ENCODE peak calls at places on chromosomes 2 and 18, in seven cellular contexts. One of them, this sample, is unnamed.

GRCh38 chr2:181454990-181455520 is 2.1 kb upstream of the ITGA4 start:
- DNase-seq in HFFc6: no peak
- DNase-seq in A549: no peak
- DNase-seq in progenitor cell of endocrine pancreas: no peak
- DNase-seq in astrocyte: no peak
- DNase-seq in cardiac fibroblast: no peak
- DNase-seq in fibroblast of the aortic adventitia: no peak
- DNase-seq in this sample: no peak

GRCh38 chr2:3024401-3024935 is 353.1 kb downstream of the EIPR1 start:
- DNase-seq in HFFc6: no peak
- DNase-seq in A549: no peak
- DNase-seq in progenitor cell of endocrine pancreas: no peak
- DNase-seq in astrocyte: no peak
- DNase-seq in cardiac fibroblast: no peak
- DNase-seq in fibroblast of the aortic adventitia: no peak
- DNase-seq in this sample: no peak

GRCh38 chr2:113981404-113982134 is 91.7 kb downstream of the ACTR3 start:
- DNase-seq in HFFc6: no peak
- DNase-seq in A549: no peak
- DNase-seq in progenitor cell of endocrine pancreas: no peak
- DNase-seq in astrocyte: peak
- DNase-seq in cardiac fibroblast: peak
- DNase-seq in fibroblast of the aortic adventitia: peak
- DNase-seq in this sample: no peak

GRCh38 chr2:62663443-62663842 is 42.1 kb upstream of the EHBP1 start:
- DNase-seq in HFFc6: peak
- DNase-seq in A549: no peak
- DNase-seq in progenitor cell of endocrine pancreas: no peak
- DNase-seq in astrocyte: peak
- DNase-seq in cardiac fibroblast: peak
- DNase-seq in fibroblast of the aortic adventitia: peak
- DNase-seq in this sample: no peak

GRCh38 chr2:27451095-27451494 is 8.9 kb downstream of the KRTCAP3 start:
- DNase-seq in HFFc6: no peak
- DNase-seq in A549: no peak
- DNase-seq in progenitor cell of endocrine pancreas: no peak
- DNase-seq in astrocyte: no peak
- DNase-seq in cardiac fibroblast: no peak
- DNase-seq in fibroblast of the aortic adventitia: no peak
- DNase-seq in this sample: no peak

GRCh38 chr18:24426398-24427294 is at the start of gene IMPACT:
- DNase-seq in HFFc6: peak
- DNase-seq in A549: peak
- DNase-seq in progenitor cell of endocrine pancreas: peak
- DNase-seq in astrocyte: peak
- DNase-seq in cardiac fibroblast: peak
- DNase-seq in fibroblast of the aortic adventitia: peak
- DNase-seq in this sample: peak

GRCh38 chr2:2147024-2147900 is 183.8 kb downstream of the MYT1L start:
- DNase-seq in HFFc6: no peak
- DNase-seq in A549: no peak
- DNase-seq in progenitor cell of endocrine pancreas: no peak
- DNase-seq in astrocyte: no peak
- DNase-seq in cardiac fibroblast: no peak
- DNase-seq in fibroblast of the aortic adventitia: no peak
- DNase-seq in this sample: no peak

GRCh38 chr2:152419944-152420813 is 85.2 kb downstream of the FMNL2 start:
- DNase-seq in HFFc6: no peak
- DNase-seq in A549: no peak
- DNase-seq in progenitor cell of endocrine pancreas: no peak
- DNase-seq in astrocyte: no peak
- DNase-seq in cardiac fibroblast: no peak
- DNase-seq in fibroblast of the aortic adventitia: no peak
- DNase-seq in this sample: no peak

GRCh38 chr18:57890266-57890665 is 87.2 kb upstream of the ATP8B1 start:
- DNase-seq in HFFc6: no peak
- DNase-seq in A549: no peak
- DNase-seq in progenitor cell of endocrine pancreas: no peak
- DNase-seq in astrocyte: no peak
- DNase-seq in cardiac fibroblast: no peak
- DNase-seq in fibroblast of the aortic adventitia: no peak
- DNase-seq in this sample: no peak

GRCh38 chr2:197889041-197889440 is 84.6 kb downstream of the PLCL1 start:
- DNase-seq in HFFc6: peak
- DNase-seq in A549: no peak
- DNase-seq in progenitor cell of endocrine pancreas: no peak
- DNase-seq in astrocyte: peak
- DNase-seq in cardiac fibroblast: peak
- DNase-seq in fibroblast of the aortic adventitia: peak
- DNase-seq in this sample: no peak

GRCh38 chr2:144470334-144470733 is 49.6 kb downstream of the ZEB2 start:
- DNase-seq in HFFc6: no peak
- DNase-seq in A549: no peak
- DNase-seq in progenitor cell of endocrine pancreas: no peak
- DNase-seq in astrocyte: no peak
- DNase-seq in cardiac fibroblast: peak
- DNase-seq in fibroblast of the aortic adventitia: no peak
- DNase-seq in this sample: no peak

GRCh38 chr2:118371500-118371899 is 283.2 kb downstream of the INSIG2 start:
- DNase-seq in HFFc6: peak
- DNase-seq in A549: peak
- DNase-seq in progenitor cell of endocrine pancreas: peak
- DNase-seq in astrocyte: peak
- DNase-seq in cardiac fibroblast: peak
- DNase-seq in fibroblast of the aortic adventitia: peak
- DNase-seq in this sample: no peak

GRCh38 chr2:69086466-69086865 is 73.5 kb downstream of the ANTXR1 start:
- DNase-seq in HFFc6: no peak
- DNase-seq in A549: no peak
- DNase-seq in progenitor cell of endocrine pancreas: no peak
- DNase-seq in astrocyte: peak
- DNase-seq in cardiac fibroblast: no peak
- DNase-seq in fibroblast of the aortic adventitia: no peak
- DNase-seq in this sample: no peak

GRCh38 chr18:21167641-21168372 is 56.2 kb upstream of the ROCK1 start:
- DNase-seq in HFFc6: no peak
- DNase-seq in A549: no peak
- DNase-seq in progenitor cell of endocrine pancreas: peak
- DNase-seq in astrocyte: peak
- DNase-seq in cardiac fibroblast: peak
- DNase-seq in fibroblast of the aortic adventitia: no peak
- DNase-seq in this sample: no peak

GRCh38 chr2:85737481-85737880 is 16.3 kb upstream of the ATOH8 start:
- DNase-seq in HFFc6: peak
- DNase-seq in A549: no peak
- DNase-seq in progenitor cell of endocrine pancreas: no peak
- DNase-seq in astrocyte: peak
- DNase-seq in cardiac fibroblast: peak
- DNase-seq in fibroblast of the aortic adventitia: peak
- DNase-seq in this sample: no peak

GRCh38 chr2:182717451-182718215 is 1.6 kb downstream of the DNAJC10 start:
- DNase-seq in HFFc6: no peak
- DNase-seq in A549: no peak
- DNase-seq in progenitor cell of endocrine pancreas: no peak
- DNase-seq in astrocyte: no peak
- DNase-seq in cardiac fibroblast: no peak
- DNase-seq in fibroblast of the aortic adventitia: peak
- DNase-seq in this sample: no peak

GRCh38 chr2:58886009-58886408 is 644.9 kb upstream of the FANCL start:
- DNase-seq in HFFc6: no peak
- DNase-seq in A549: no peak
- DNase-seq in progenitor cell of endocrine pancreas: no peak
- DNase-seq in astrocyte: no peak
- DNase-seq in cardiac fibroblast: no peak
- DNase-seq in fibroblast of the aortic adventitia: no peak
- DNase-seq in this sample: no peak

GRCh38 chr2:118875298-118875697 is 27.9 kb upstream of the EN1 start:
- DNase-seq in HFFc6: no peak
- DNase-seq in A549: no peak
- DNase-seq in progenitor cell of endocrine pancreas: no peak
- DNase-seq in astrocyte: no peak
- DNase-seq in cardiac fibroblast: no peak
- DNase-seq in fibroblast of the aortic adventitia: no peak
- DNase-seq in this sample: no peak

GRCh38 chr2:237429761-237430160 is 15.8 kb upstream of the COL6A3 start:
- DNase-seq in HFFc6: no peak
- DNase-seq in A549: no peak
- DNase-seq in progenitor cell of endocrine pancreas: no peak
- DNase-seq in astrocyte: no peak
- DNase-seq in cardiac fibroblast: peak
- DNase-seq in fibroblast of the aortic adventitia: no peak
- DNase-seq in this sample: no peak

GRCh38 chr2:16653083-16653375 is 12.6 kb downstream of the CYRIA start:
- DNase-seq in HFFc6: no peak
- DNase-seq in A549: no peak
- DNase-seq in progenitor cell of endocrine pancreas: no peak
- DNase-seq in astrocyte: no peak
- DNase-seq in cardiac fibroblast: no peak
- DNase-seq in fibroblast of the aortic adventitia: no peak
- DNase-seq in this sample: no peak

GRCh38 chr18:79572093-79572780 is 107.4 kb upstream of the CTDP1 start:
- DNase-seq in HFFc6: no peak
- DNase-seq in A549: no peak
- DNase-seq in progenitor cell of endocrine pancreas: no peak
- DNase-seq in astrocyte: no peak
- DNase-seq in cardiac fibroblast: no peak
- DNase-seq in fibroblast of the aortic adventitia: no peak
- DNase-seq in this sample: peak

GRCh38 chr2:60351802-60352201 is 201.7 kb downstream of the BCL11A start:
- DNase-seq in HFFc6: no peak
- DNase-seq in A549: no peak
- DNase-seq in progenitor cell of endocrine pancreas: no peak
- DNase-seq in astrocyte: no peak
- DNase-seq in cardiac fibroblast: no peak
- DNase-seq in fibroblast of the aortic adventitia: no peak
- DNase-seq in this sample: no peak

GRCh38 chr18:5903386-5903785 is 8.1 kb upstream of the TMEM200C start:
- DNase-seq in HFFc6: no peak
- DNase-seq in A549: no peak
- DNase-seq in progenitor cell of endocrine pancreas: no peak
- DNase-seq in astrocyte: no peak
- DNase-seq in cardiac fibroblast: no peak
- DNase-seq in fibroblast of the aortic adventitia: no peak
- DNase-seq in this sample: no peak

DNA sequence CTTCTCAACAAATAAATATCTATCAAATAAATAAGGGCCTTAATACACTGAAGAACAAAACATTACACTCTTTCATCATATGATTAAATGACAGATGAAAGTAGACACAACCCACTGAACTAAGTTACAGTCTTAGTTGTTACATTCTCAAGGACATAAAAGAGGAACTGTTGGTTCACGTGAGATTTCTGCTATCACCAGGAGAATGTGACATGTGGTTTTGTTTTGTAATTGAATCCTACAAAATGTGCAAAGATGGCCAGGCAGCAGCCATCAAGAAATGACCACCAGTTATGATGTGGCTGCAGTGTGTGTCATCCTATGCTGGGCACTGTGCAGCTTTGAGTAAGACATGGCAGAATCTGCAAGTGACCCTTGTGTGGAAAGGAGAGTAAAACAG is 310.6 kb upstream of the PIK3C3 start:
- DNase-seq in HFFc6: no peak
- DNase-seq in A549: no peak
- DNase-seq in progenitor cell of endocrine pancreas: no peak
- DNase-seq in astrocyte: no peak
- DNase-seq in cardiac fibroblast: no peak
- DNase-seq in fibroblast of the aortic adventitia: no peak
- DNase-seq in this sample: no peak
- TF ChIP-seq CTCF in HFFc6: no peak
- TF ChIP-seq CTCF in A549: no peak
- TF ChIP-seq CTCF in progenitor cell of endocrine pancreas: no peak
- TF ChIP-seq CTCF in astrocyte: no peak
- TF ChIP-seq CTCF in cardiac fibroblast: no peak
- TF ChIP-seq CTCF in fibroblast of the aortic adventitia: no peak
- TF ChIP-seq CTCF in this sample: no peak

DNA sequence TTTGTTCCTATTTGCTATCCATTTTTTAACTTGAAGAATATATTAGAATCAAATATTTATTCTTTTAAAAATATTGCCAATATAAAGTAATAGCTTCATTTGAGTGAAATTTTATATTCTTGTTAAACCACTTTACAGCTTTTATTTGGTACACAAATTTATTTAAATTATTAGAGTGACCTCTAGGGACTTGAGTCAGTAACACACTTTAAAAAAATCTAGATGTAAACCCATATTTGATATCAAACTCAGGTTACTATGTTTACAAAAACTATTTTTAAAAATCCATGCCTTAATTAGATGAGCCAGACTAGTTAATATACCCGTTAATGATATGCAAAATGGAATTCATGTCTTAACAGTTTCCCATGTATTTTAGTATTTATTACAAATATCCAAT is 134.6 kb downstream of the MAP4K4 start:
- DNase-seq in HFFc6: no peak
- DNase-seq in A549: no peak
- DNase-seq in progenitor cell of endocrine pancreas: no peak
- DNase-seq in astrocyte: no peak
- DNase-seq in cardiac fibroblast: no peak
- DNase-seq in fibroblast of the aortic adventitia: peak
- DNase-seq in this sample: no peak
- TF ChIP-seq CTCF in HFFc6: peak
- TF ChIP-seq CTCF in A549: peak
- TF ChIP-seq CTCF in progenitor cell of endocrine pancreas: peak
- TF ChIP-seq CTCF in astrocyte: no peak
- TF ChIP-seq CTCF in cardiac fibroblast: no peak
- TF ChIP-seq CTCF in fibroblast of the aortic adventitia: peak
- TF ChIP-seq CTCF in this sample: peak

GRCh38 chr18:35040638-35040987 is 600 bp upstream of the MAPRE2 start:
- DNase-seq in HFFc6: no peak
- DNase-seq in A549: no peak
- DNase-seq in progenitor cell of endocrine pancreas: no peak
- DNase-seq in astrocyte: no peak
- DNase-seq in cardiac fibroblast: no peak
- DNase-seq in fibroblast of the aortic adventitia: no peak
- DNase-seq in this sample: no peak

GRCh38 chr18:35043207-35043606 is 2.0 kb downstream of the MAPRE2 start:
- DNase-seq in HFFc6: no peak
- DNase-seq in A549: no peak
- DNase-seq in progenitor cell of endocrine pancreas: no peak
- DNase-seq in astrocyte: no peak
- DNase-seq in cardiac fibroblast: no peak
- DNase-seq in fibroblast of the aortic adventitia: no peak
- DNase-seq in this sample: no peak

GRCh38 chr18:35040988-35041751 is at the start of gene MAPRE2:
- DNase-seq in HFFc6: peak
- DNase-seq in A549: peak
- DNase-seq in progenitor cell of endocrine pancreas: peak
- DNase-seq in astrocyte: peak
- DNase-seq in cardiac fibroblast: peak
- DNase-seq in fibroblast of the aortic adventitia: peak
- DNase-seq in this sample: peak

GRCh38 chr18:35042389-35043066 is 1.3 kb downstream of the MAPRE2 start:
- DNase-seq in HFFc6: no peak
- DNase-seq in A549: no peak
- DNase-seq in progenitor cell of endocrine pancreas: no peak
- DNase-seq in astrocyte: peak
- DNase-seq in cardiac fibroblast: peak
- DNase-seq in fibroblast of the aortic adventitia: peak
- DNase-seq in this sample: no peak

GRCh38 chr18:35041752-35042379 is 653 bp downstream of the MAPRE2 start:
- DNase-seq in HFFc6: no peak
- DNase-seq in A549: no peak
- DNase-seq in progenitor cell of endocrine pancreas: no peak
- DNase-seq in astrocyte: no peak
- DNase-seq in cardiac fibroblast: peak
- DNase-seq in fibroblast of the aortic adventitia: no peak
- DNase-seq in this sample: no peak
- TF ChIP-seq CTCF in HFFc6: no peak
- TF ChIP-seq CTCF in A549: no peak
- TF ChIP-seq CTCF in progenitor cell of endocrine pancreas: peak
- TF ChIP-seq CTCF in astrocyte: no peak
- TF ChIP-seq CTCF in cardiac fibroblast: no peak
- TF ChIP-seq CTCF in fibroblast of the aortic adventitia: no peak
- TF ChIP-seq CTCF in this sample: no peak

GRCh38 chr2:207936380-207936779 is 88.9 kb downstream of the PLEKHM3 start:
- DNase-seq in HFFc6: no peak
- DNase-seq in A549: no peak
- DNase-seq in progenitor cell of endocrine pancreas: no peak
- DNase-seq in astrocyte: no peak
- DNase-seq in cardiac fibroblast: no peak
- DNase-seq in fibroblast of the aortic adventitia: no peak
- DNase-seq in this sample: no peak
- TF ChIP-seq CTCF in HFFc6: no peak
- TF ChIP-seq CTCF in A549: no peak
- TF ChIP-seq CTCF in progenitor cell of endocrine pancreas: no peak
- TF ChIP-seq CTCF in astrocyte: no peak
- TF ChIP-seq CTCF in cardiac fibroblast: no peak
- TF ChIP-seq CTCF in fibroblast of the aortic adventitia: no peak
- TF ChIP-seq CTCF in this sample: no peak